ENCODE peak calls at places on chromosomes 5 and 9, in five cellular contexts. P is spleen, J is tibial artery, D is foreskin keratinocyte, M is AG04450. R is an unnamed sample.

GRCh38 chr9:90092512-90092911 is 487.7 kb downstream of the GADD45G start:
- DNase-seq in P (no peak), J (no peak), D (no peak), M (no peak), R (no peak)

GRCh38 chr9:107174441-107174840 is 108.6 kb upstream of the RAD23B start:
- DNase-seq in P (no peak), J (no peak), D (no peak), M (no peak), R (peak)

GRCh38 chr5:13505326-13505725 is 439.2 kb downstream of the DNAH5 start:
- DNase-seq in P (no peak), J (no peak), D (no peak), M (no peak), R (no peak)

GRCh38 chr9:88388886-88389617 is 808 bp downstream of the SPIN1 start:
- DNase-seq in P (peak), J (peak), D (peak), M (no peak), R (peak)

GRCh38 chr5:180636403-180637075 is 12.9 kb downstream of the FLT4 start:
- DNase-seq in P (peak), J (peak), D (no peak), M (no peak), R (peak)

GRCh38 chr9:35518212-35518917 is 28.5 kb downstream of the RUSC2 start:
- DNase-seq in P (no peak), J (no peak), D (peak), M (peak), R (peak)

GRCh38 chr5:170265527-170265926 is 32.0 kb downstream of the LCP2 start:
- DNase-seq in P (no peak), J (no peak), D (no peak), M (no peak), R (peak)

GRCh38 chr9:98374385-98375051 is 119.1 kb upstream of the TBC1D2 start:
- DNase-seq in P (no peak), J (no peak), D (peak), M (peak), R (peak)

GRCh38 chr5:31864015-31864414 is 225.1 kb downstream of the PDZD2 start:
- DNase-seq in P (no peak), J (no peak), D (no peak), M (no peak), R (no peak)

GRCh38 chr9:112361602-112362001 is 18.3 kb upstream of the HSDL2 start:
- DNase-seq in P (no peak), J (no peak), D (peak), M (no peak), R (no peak)

GRCh38 chr5:11452854-11453253 is 451.4 kb downstream of the CTNND2 start:
- DNase-seq in P (no peak), J (no peak), D (no peak), M (no peak), R (no peak)

GRCh38 chr9:16705121-16705604 is 165.3 kb downstream of the BNC2 start:
- DNase-seq in P (no peak), J (peak), D (peak), M (peak), R (peak)

GRCh38 chr9:5563886-5564285 is 53.6 kb downstream of the PDCD1LG2 start:
- DNase-seq in P (no peak), J (no peak), D (peak), M (no peak), R (peak)

GRCh38 chr5:119512277-119512676 is 60.0 kb downstream of the HSD17B4 start:
- DNase-seq in P (no peak), J (no peak), D (no peak), M (no peak), R (no peak)

GRCh38 chr5:83270311-83270710 is 193.0 kb downstream of the XRCC4 start:
- DNase-seq in P (no peak), J (no peak), D (no peak), M (no peak), R (no peak)

GRCh38 chr9:105281272-105281671 is 36.8 kb downstream of the SLC44A1 start:
- DNase-seq in P (no peak), J (no peak), D (peak), M (no peak), R (no peak)

GRCh38 chr5:112077180-112077579 is 320.2 kb upstream of the NREP start:
- DNase-seq in P (no peak), J (no peak), D (no peak), M (no peak), R (peak)

GRCh38 chr5:173538654-173539053 is 77.8 kb downstream of the BOD1 start:
- DNase-seq in P (no peak), J (no peak), D (no peak), M (no peak), R (no peak)

GRCh38 chr5:111223790-111224560 is at the start of gene CAMK4:
- DNase-seq in P (peak), J (peak), D (peak), M (peak), R (peak)

GRCh38 chr5:14397717-14398116 is 183.9 kb upstream of the OTULINL start:
- DNase-seq in P (no peak), J (no peak), D (peak), M (peak), R (peak)

GRCh38 chr9:110180386-110180712 is 27.6 kb downstream of the C9orf152 start:
- DNase-seq in P (no peak), J (no peak), D (no peak), M (no peak), R (no peak)

GRCh38 chr5:59380350-59380951 is 513.1 kb downstream of the PDE4D start:
- DNase-seq in P (no peak), J (no peak), D (peak), M (peak), R (peak)

GRCh38 chr5:10538789-10539684 is 24.8 kb upstream of the ANKRD33B start:
- DNase-seq in P (no peak), J (no peak), D (no peak), M (no peak), R (no peak)

GRCh38 chr5:21701317-21701716 is 1151.8 kb downstream of the CDH12 start:
- DNase-seq in P (no peak), J (no peak), D (no peak), M (no peak), R (no peak)

GRCh38 chr5:171175746-171176145 is 133.3 kb upstream of the TLX3 start:
- DNase-seq in P (no peak), J (no peak), D (no peak), M (no peak), R (peak)

GRCh38 chr9:125513634-125514413 is 193.2 kb downstream of the MAPKAP1 start:
- DNase-seq in P (no peak), J (no peak), D (peak), M (no peak), R (peak)

GRCh38 chr5:112419050-112419595 is at the start of gene EPB41L4A:
- DNase-seq in P (peak), J (peak), D (peak), M (no peak), R (no peak)

GRCh38 chr5:96745844-96746531 is 61.8 kb downstream of the ERAP1 start:
- DNase-seq in P (no peak), J (no peak), D (no peak), M (no peak), R (no peak)

GRCh38 chr9:114914139-114914538 is 16.3 kb downstream of the TNFSF8 start:
- DNase-seq in P (no peak), J (no peak), D (no peak), M (no peak), R (no peak)

GRCh38 chr5:154836225-154836624 is 14.2 kb downstream of the FAXDC2 start:
- DNase-seq in P (no peak), J (no peak), D (no peak), M (no peak), R (no peak)

GRCh38 chr5:14108170-14108996 is 34.8 kb upstream of the TRIO start:
- DNase-seq in P (no peak), J (peak), D (peak), M (peak), R (peak)

GRCh38 chr5:132655821-132656773 is 1.9 kb upstream of the IL13 start:
- DNase-seq in P (no peak), J (no peak), D (no peak), M (no peak), R (no peak)

GRCh38 chr5:161713042-161713441 is 27.5 kb downstream of the GABRA6 start:
- DNase-seq in P (no peak), J (no peak), D (no peak), M (no peak), R (no peak)

GRCh38 chr5:120096413-120096812 is 367.7 kb upstream of the PRR16 start:
- DNase-seq in P (no peak), J (no peak), D (peak), M (no peak), R (peak)

GRCh38 chr5:58002318-58002717 is 457.6 kb downstream of the PLK2 start:
- DNase-seq in P (no peak), J (no peak), D (peak), M (no peak), R (peak)

GRCh38 chr5:113693205-113693553 is 179.7 kb downstream of the YTHDC2 start:
- DNase-seq in P (no peak), J (no peak), D (no peak), M (no peak), R (no peak)

GRCh38 chr9:132242621-132243155 is 80.8 kb downstream of the NTNG2 start:
- DNase-seq in P (no peak), J (no peak), D (no peak), M (no peak), R (no peak)

GRCh38 chr5:160448886-160449285 is 27.2 kb downstream of the PTTG1 start:
- DNase-seq in P (no peak), J (no peak), D (no peak), M (no peak), R (no peak)

GRCh38 chr5:122493091-122493775 is 181.2 kb downstream of the SNCAIP start:
- DNase-seq in P (no peak), J (no peak), D (no peak), M (no peak), R (peak)

GRCh38 chr5:142743677-142744441 is 26.3 kb upstream of the ARHGAP26 start:
- DNase-seq in P (no peak), J (no peak), D (peak), M (no peak), R (peak)
- TF ChIP-seq CTCF in P (no peak), J (no peak), D (no peak), M (no peak), R (no peak)

GRCh38 chr5:85651744-85652143 is 966.0 kb upstream of the COX7C start:
- DNase-seq in P (no peak), J (no peak), D (no peak), M (no peak), R (no peak)
- H3K27ac ChIP-seq in P (no peak), J (no peak), D (no peak), M (no peak), R (no peak)

GRCh38 chr5:87900419-87900818 is 368.2 kb downstream of the TMEM161B start:
- DNase-seq in P (no peak), J (no peak), D (no peak), M (no peak), R (peak)

DNA sequence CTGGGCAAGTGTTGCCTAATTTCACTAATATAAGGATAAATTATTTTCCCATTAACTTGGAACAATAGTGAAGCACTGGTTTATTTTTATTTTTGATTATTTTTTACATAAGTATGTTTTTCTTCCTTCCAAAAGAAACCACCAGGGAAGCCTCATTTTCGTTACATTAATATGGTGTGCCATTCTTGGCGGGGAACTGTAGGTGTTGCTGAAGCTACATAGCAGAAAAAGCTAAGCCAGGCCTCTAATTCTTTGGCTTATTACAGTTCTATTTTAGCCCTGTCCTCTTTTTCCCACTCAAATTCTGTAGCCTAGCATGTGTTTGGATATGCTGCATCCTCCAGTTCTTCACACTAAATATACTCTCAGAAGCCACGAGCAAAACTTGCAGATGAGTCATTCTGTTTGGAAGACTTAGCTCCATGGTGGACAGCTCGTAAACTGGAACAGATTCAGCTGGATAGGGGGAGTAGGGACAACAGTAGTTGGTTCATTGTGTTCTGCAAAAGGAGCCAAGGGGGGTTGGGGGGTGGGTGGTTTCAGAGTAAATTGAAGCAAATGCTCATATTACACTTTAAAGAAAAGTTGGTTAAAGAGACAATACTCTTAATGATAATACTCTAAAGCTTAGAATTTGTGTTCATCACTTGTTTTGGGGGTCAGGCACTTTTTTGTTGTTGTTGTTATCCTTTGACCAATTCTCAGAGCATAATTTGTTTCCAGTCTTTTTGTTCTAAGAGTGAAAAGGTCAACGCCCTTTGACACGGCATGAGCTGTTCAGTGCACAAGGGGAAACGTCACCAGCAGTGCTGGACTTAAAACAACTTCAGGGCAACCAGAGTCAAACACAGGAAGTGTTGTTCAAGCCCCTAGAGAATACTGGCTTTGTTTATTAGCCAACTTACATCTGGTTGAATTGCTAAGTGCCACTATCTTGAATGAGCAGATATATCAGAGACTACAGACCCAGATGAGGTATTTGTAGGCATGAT is 369.2 kb downstream of the TMEM161B start:
- DNase-seq in P (no peak), J (no peak), D (no peak), M (no peak), R (peak)
- TF ChIP-seq CTCF in P (no peak), J (no peak), D (no peak), M (no peak), R (no peak)

GRCh38 chr5:151076616-151077015 is 4.2 kb downstream of the TNIP1 start:
- DNase-seq in P (peak), J (no peak), D (no peak), M (no peak), R (no peak)
- H3K27ac ChIP-seq in P (no peak), J (no peak), D (peak), M (no peak), R (peak)

GRCh38 chr5:137822158-137822764 is 45.4 kb upstream of the MYOT start:
- DNase-seq in P (no peak), J (no peak), D (peak), M (peak), R (peak)
- TF ChIP-seq CTCF in P (peak), J (peak), D (peak), M (peak), R (peak)

GRCh38 chr5:140312067-140312790 is 9.3 kb upstream of the PFDN1 start:
- DNase-seq in P (no peak), J (no peak), D (peak), M (peak), R (peak)
- H3K27ac ChIP-seq in P (peak), J (peak), D (peak), M (peak), R (peak)

GRCh38 chr5:150153957-150154617 is 1.6 kb downstream of the PDGFRB start:
- DNase-seq in P (no peak), J (no peak), D (no peak), M (no peak), R (peak)

GRCh38 chr5:150154618-150155134 is 969 bp downstream of the PDGFRB start:
- DNase-seq in P (no peak), J (no peak), D (no peak), M (no peak), R (no peak)

GRCh38 chr5:150156540-150156939 is 895 bp upstream of the PDGFRB start:
- DNase-seq in P (no peak), J (no peak), D (no peak), M (no peak), R (no peak)

GRCh38 chr5:150156033-150156381 is 362 bp upstream of the PDGFRB start:
- DNase-seq in P (no peak), J (no peak), D (no peak), M (no peak), R (no peak)

GRCh38 chr5:150155258-150156032 is at the start of gene PDGFRB:
- DNase-seq in P (peak), J (peak), D (no peak), M (peak), R (peak)
- TF ChIP-seq CTCF in P (no peak), J (no peak), D (no peak), M (peak), R (no peak)

DNA sequence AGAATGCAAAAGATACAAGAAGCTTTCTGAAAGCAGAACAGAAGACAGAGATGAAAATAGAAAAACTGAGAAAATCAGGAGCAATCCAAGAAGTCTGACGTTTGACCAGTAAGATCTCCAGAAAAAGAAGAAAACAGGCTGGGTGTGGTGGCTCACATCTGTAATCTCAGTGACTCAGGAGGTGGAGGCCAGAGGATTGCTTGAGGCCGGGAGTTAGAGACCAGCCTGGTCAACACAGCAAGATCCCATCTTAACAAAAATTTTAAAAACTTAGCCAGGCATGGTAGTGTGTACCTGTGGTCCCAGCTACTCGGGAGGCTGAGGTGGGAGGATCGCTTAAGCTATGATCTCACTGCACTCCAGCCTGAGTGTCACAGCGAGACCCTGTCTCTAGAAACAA is 15.8 kb downstream of the RETREG1 start:
- DNase-seq in P (no peak), J (no peak), D (no peak), M (no peak), R (no peak)
- H3K27ac ChIP-seq in P (no peak), J (no peak), D (no peak), M (no peak), R (no peak)